ENCODE peak calls at places on chromosomes 6 and 20, in four cellular contexts. S, Q, N and W are unnamed samples. For H3K27me3 and H3K4me1, the result is how much of the 10 kb centered on the place peaks cover.

GRCh38 chr20:45918779-45919535 is 7.0 kb upstream of the PLTP start:
- DNase-seq in S (no peak), Q (no peak), N (no peak), W (no peak)

GRCh38 chr6:150370112-150370511 is 1.3 kb downstream of the IYD start:
- DNase-seq in S (no peak), Q (no peak), N (no peak), W (no peak)

GRCh38 chr20:51019598-51020592 is 3.0 kb downstream of the KCNG1 start:
- DNase-seq in S (no peak), Q (no peak), N (no peak), W (no peak)

GRCh38 chr6:47307362-47308222 is 2.1 kb downstream of the TNFRSF21 start:
- DNase-seq in S (no peak), Q (no peak), N (no peak), W (no peak)

GRCh38 chr20:57738484-57738883 is 28.7 kb upstream of the PMEPA1 start:
- DNase-seq in S (no peak), Q (no peak), N (no peak), W (no peak)

GRCh38 chr6:125009578-125009977 is 47.3 kb downstream of the RNF217 start:
- DNase-seq in S (no peak), Q (no peak), N (no peak), W (no peak)

GRCh38 chr6:105038259-105038658 is 81.4 kb downstream of the LIN28B start:
- DNase-seq in S (peak), Q (no peak), N (no peak), W (no peak)

GRCh38 chr6:22383016-22383415 is 86.2 kb upstream of the PRL start:
- DNase-seq in S (no peak), Q (no peak), N (no peak), W (no peak)

GRCh38 chr6:28866342-28867077 is 57.3 kb downstream of the TRIM27 start:
- DNase-seq in S (peak), Q (peak), N (peak), W (peak)

GRCh38 chr20:34938466-34939163 is 17.0 kb downstream of the GSS start:
- DNase-seq in S (no peak), Q (no peak), N (peak), W (no peak)

GRCh38 chr20:63740070-63740500 is 509 bp downstream of the SLC2A4RG start:
- DNase-seq in S (peak), Q (peak), N (no peak), W (peak)

GRCh38 chr6:169212897-169213813 is 40.5 kb downstream of the THBS2 start:
- DNase-seq in S (peak), Q (peak), N (peak), W (peak)

GRCh38 chr6:156866181-156866862 is 89.1 kb downstream of the ARID1B start:
- DNase-seq in S (no peak), Q (no peak), N (no peak), W (no peak)

GRCh38 chr6:38572186-38572813 is 67.4 kb downstream of the BTBD9 start:
- DNase-seq in S (no peak), Q (no peak), N (no peak), W (no peak)

GRCh38 chr20:8481636-8482035 is 349.6 kb downstream of the PLCB1 start:
- DNase-seq in S (no peak), Q (no peak), N (no peak), W (no peak)

GRCh38 chr20:38114353-38114791 is 50.7 kb downstream of the TGM2 start:
- DNase-seq in S (no peak), Q (no peak), N (no peak), W (no peak)

GRCh38 chr6:37680668-37681067 is 17.0 kb downstream of the MDGA1 start:
- DNase-seq in S (no peak), Q (no peak), N (no peak), W (no peak)

GRCh38 chr6:41836022-41836659 is 48.6 kb downstream of the TOMM6 start:
- DNase-seq in S (no peak), Q (no peak), N (no peak), W (no peak)

GRCh38 chr6:137261393-137262154 is 42.4 kb upstream of the IFNGR1 start:
- DNase-seq in S (no peak), Q (no peak), N (no peak), W (no peak)

GRCh38 chr6:47047479-47048411 is 5.6 kb upstream of the ADGRF1 start:
- DNase-seq in S (peak), Q (no peak), N (peak), W (peak)

GRCh38 chr6:22263748-22264147 is 33.1 kb downstream of the PRL start:
- DNase-seq in S (no peak), Q (no peak), N (no peak), W (no peak)

GRCh38 chr6:28953039-28953872 is 29.5 kb upstream of the TRIM27 start:
- DNase-seq in S (peak), Q (peak), N (no peak), W (peak)

GRCh38 chr20:35369804-35370203 is 42.0 kb downstream of the UQCC1 start:
- DNase-seq in S (no peak), Q (no peak), N (no peak), W (no peak)

GRCh38 chr6:75151013-75151412 is 54.8 kb downstream of the COL12A1 start:
- DNase-seq in S (no peak), Q (no peak), N (no peak), W (no peak)

GRCh38 chr20:9442858-9443257 is 71.5 kb upstream of the LAMP5 start:
- DNase-seq in S (no peak), Q (no peak), N (no peak), W (no peak)

GRCh38 chr6:144413418-144413817 is 128.3 kb downstream of the UTRN start:
- DNase-seq in S (no peak), Q (no peak), N (no peak), W (no peak)

GRCh38 chr6:88807622-88808021 is 155.8 kb downstream of the RNGTT start:
- DNase-seq in S (no peak), Q (no peak), N (no peak), W (no peak)

GRCh38 chr6:38319259-38320255 is 320.2 kb downstream of the BTBD9 start:
- DNase-seq in S (peak), Q (no peak), N (no peak), W (no peak)

GRCh38 chr6:14224359-14225103 is 107.0 kb downstream of the CD83 start:
- DNase-seq in S (no peak), Q (no peak), N (no peak), W (no peak)

GRCh38 chr6:38283734-38284362 is 355.9 kb downstream of the BTBD9 start:
- DNase-seq in S (no peak), Q (no peak), N (no peak), W (no peak)

GRCh38 chr20:33419140-33419974 is 18.0 kb upstream of the CDK5RAP1 start:
- DNase-seq in S (no peak), Q (no peak), N (no peak), W (no peak)

GRCh38 chr6:15763827-15764226 is 101.0 kb upstream of the DTNBP1 start:
- DNase-seq in S (peak), Q (no peak), N (no peak), W (no peak)

GRCh38 chr6:12909828-12910227 is 193.3 kb downstream of the PHACTR1 start:
- DNase-seq in S (no peak), Q (no peak), N (no peak), W (no peak)

GRCh38 chr6:89385846-89386245 is 26.2 kb downstream of the RRAGD start:
- DNase-seq in S (no peak), Q (no peak), N (no peak), W (no peak)

GRCh38 chr6:45433533-45434400 is 56.0 kb upstream of the SUPT3H start:
- DNase-seq in S (no peak), Q (no peak), N (no peak), W (no peak)

GRCh38 chr6:95576621-95577316 is 566 bp upstream of the MANEA start:
- DNase-seq in S (no peak), Q (no peak), N (no peak), W (no peak)

GRCh38 chr20:11217322-11217989 is 543.7 kb upstream of the JAG1 start:
- DNase-seq in S (no peak), Q (no peak), N (no peak), W (no peak)

GRCh38 chr6:151765444-151765886 is 42.0 kb upstream of the ESR1 start:
- DNase-seq in S (peak), Q (no peak), N (peak), W (peak)

GRCh38 chr20:62222266-62222850 is 2.3 kb upstream of the HRH3 start:
- DNase-seq in S (no peak), Q (no peak), N (no peak), W (no peak)
- H3K27me3 ChIP-seq in S (half or more), Q (under half), N (under half), W (half or more)

DNA sequence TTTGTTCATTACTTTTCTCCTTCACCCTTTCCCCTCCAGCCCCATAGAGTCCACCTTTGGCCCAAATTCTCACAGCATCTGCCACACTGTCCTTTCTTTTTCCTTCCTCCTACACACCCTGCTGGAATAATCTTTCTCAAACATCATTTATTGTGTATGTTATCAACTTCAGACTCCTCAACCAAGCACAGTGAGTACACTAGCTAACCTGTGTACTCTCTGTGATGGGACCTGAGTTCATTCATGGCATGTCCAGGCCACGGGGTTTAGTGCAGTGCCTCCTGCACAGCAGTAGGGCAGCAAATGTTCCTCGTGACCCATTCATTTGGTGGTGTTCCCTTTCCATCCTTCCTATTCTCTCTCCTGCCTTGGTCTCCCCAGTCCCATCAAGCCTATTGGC is 7.1 kb upstream of the ARMC12 start:
- DNase-seq in S (no peak), Q (no peak), N (no peak), W (no peak)
- H3K4me1 ChIP-seq in S (half or more), Q (half or more), N (under half), W (under half)

DNA sequence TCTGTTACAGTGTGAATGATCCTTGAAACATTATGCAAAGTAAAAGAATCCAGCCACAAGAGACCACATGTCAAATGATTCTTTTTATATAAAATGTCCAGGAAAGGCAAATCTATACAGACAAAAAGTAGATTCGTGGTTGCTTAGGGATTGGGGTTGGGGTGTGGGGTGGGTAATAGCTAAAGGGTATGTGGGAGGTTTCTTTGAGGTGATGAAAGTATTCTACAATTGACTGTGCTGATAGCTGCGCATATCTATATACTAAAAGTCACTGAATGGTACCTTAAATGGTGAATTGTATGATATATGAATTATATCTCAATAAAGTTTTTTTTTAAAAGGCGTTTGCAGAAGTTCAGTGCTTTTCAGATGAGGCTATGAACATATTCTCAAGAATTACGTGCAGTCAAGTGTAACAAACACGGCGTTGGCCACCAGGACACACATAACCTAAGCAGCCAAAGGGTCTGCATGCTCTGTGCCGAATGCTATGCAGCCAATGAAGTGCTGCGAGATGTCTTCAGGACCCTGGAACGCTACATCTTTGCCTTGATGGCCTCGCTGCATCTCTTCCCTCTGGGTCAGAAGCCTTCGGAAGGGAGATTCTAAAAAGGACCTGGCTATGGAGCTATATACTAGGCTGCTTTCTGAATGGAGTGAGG is 96.9 kb downstream of the SCML4 start:
- DNase-seq in S (no peak), Q (peak), N (no peak), W (no peak)
- H3K27me3 ChIP-seq in S (under half), Q (under half), N (under half), W (under half)

GRCh38 chr6:158668707-158669103 is 18.9 kb downstream of the SYTL3 start:
- DNase-seq in S (no peak), Q (no peak), N (no peak), W (no peak)

GRCh38 chr6:158665332-158665731 is 15.5 kb downstream of the SYTL3 start:
- DNase-seq in S (no peak), Q (no peak), N (no peak), W (no peak)

GRCh38 chr6:158669145-158670035 is 19.5 kb downstream of the SYTL3 start:
- DNase-seq in S (no peak), Q (no peak), N (no peak), W (no peak)

GRCh38 chr6:158667360-158667981 is 17.6 kb downstream of the SYTL3 start:
- DNase-seq in S (no peak), Q (no peak), N (no peak), W (no peak)

GRCh38 chr6:158666637-158667359 is 16.9 kb downstream of the SYTL3 start:
- DNase-seq in S (no peak), Q (no peak), N (peak), W (no peak)
- H3K4me1 ChIP-seq in S (under half), Q (under half), N (under half), W (under half)